ENCODE peak calls at places on chromosomes 7 and 10, in six cellular contexts. Q is NCI-H1105 treated with DMSO at 0.1 percent for 48 hours, Y is AG08395, Z is transverse colon, S is brain microvascular endothelial cell, C is AG04450. B is an unnamed sample.

GRCh38 chr10:35813219-35813618 is 171.1 kb upstream of the FZD8 start:
- DNase-seq in Y (no peak), Q (no peak), C (no peak), Z (no peak), S (no peak), B (no peak)

GRCh38 chr7:141463986-141464385 is 87.2 kb upstream of the AGK start:
- DNase-seq in Y (no peak), Q (no peak), C (no peak), Z (no peak), S (no peak), B (no peak)

GRCh38 chr7:97006146-97006950 is 995 bp downstream of the DLX6 start:
- DNase-seq in Q (no peak), C (no peak), S (no peak), Y (peak; percentile 38), Z (no peak), B (peak; percentile 74)

GRCh38 chr7:156693627-156694026 is 53.1 kb downstream of the RNF32 start:
- DNase-seq in Q (no peak), C (no peak), S (no peak), Y (no peak), Z (no peak), B (no peak)

GRCh38 chr7:2019693-2020511 is 212.8 kb downstream of the MAD1L1 start:
- DNase-seq in Z (peak; percentile 41), C (peak; percentile 78), S (peak; percentile 79), Y (peak; percentile 84), Q (no peak), B (no peak)

GRCh38 chr7:87574630-87575029 is 26.1 kb downstream of the ABCB1 start:
- DNase-seq in Z (no peak), Y (peak; percentile 48), Q (no peak), S (no peak), C (peak; percentile 32), B (no peak)

GRCh38 chr10:68550747-68551411 is 9.3 kb upstream of the TET1 start:
- DNase-seq in C (peak; percentile 55), Z (peak; percentile 60), Y (peak; percentile 83), Q (peak; percentile 44), S (peak; percentile 72), B (no peak)

GRCh38 chr7:1920266-1920681 is 250.2 kb downstream of the ELFN1 start:
- DNase-seq in C (no peak), S (no peak), Q (no peak), Z (peak; percentile 26), Y (peak; percentile 38), B (peak; percentile 76)

GRCh38 chr10:60130130-60130579 is 223.8 kb upstream of the CCDC6 start:
- DNase-seq in S (no peak), Q (no peak), Y (no peak), Z (no peak), C (no peak), B (no peak)

GRCh38 chr7:115707684-115708341 is 322.8 kb downstream of the TFEC start:
- DNase-seq in C (no peak), Y (no peak), Z (no peak), Q (peak; percentile 99), S (no peak), B (no peak)

GRCh38 chr10:52918714-52919316 is 146.2 kb upstream of the MBL2 start:
- DNase-seq in Y (no peak), S (no peak), Q (no peak), C (no peak), Z (no peak), B (no peak)

GRCh38 chr7:28988818-28989595 is 30.9 kb upstream of the TRIL start:
- DNase-seq in Y (peak; percentile 82), Q (no peak), C (peak; percentile 82), S (peak; percentile 77), Z (peak; percentile 21), B (no peak)

GRCh38 chr10:101570764-101571572 is 17.1 kb downstream of the POLL start:
- DNase-seq in C (no peak), Z (no peak), Y (peak; percentile 22), Q (peak; percentile 21), S (no peak), B (no peak)

GRCh38 chr7:40299097-40299496 is 164.3 kb downstream of the SUGCT start:
- DNase-seq in Z (no peak), C (no peak), Q (no peak), S (peak; percentile 90), Y (peak; percentile 79), B (no peak)

GRCh38 chr10:51699145-51699474 is 285 bp downstream of the CSTF2T start:
- DNase-seq in S (no peak), Q (no peak), Y (peak; percentile 19), Z (no peak), C (no peak), B (no peak)

GRCh38 chr7:132192809-132193208 is 383.5 kb downstream of the PLXNA4 start:
- DNase-seq in C (no peak), Z (no peak), Q (no peak), S (no peak), Y (no peak), B (no peak)